ENCODE peak calls at places on chromosomes 12 and 14, in seven cellular contexts. X, Q, Z, F, O, Y and A are unnamed samples.

GRCh38 chr12:12979731-12980259 is 20.3 kb downstream of the HEBP1 start:
- DNase-seq in Q (no peak), F (no peak), O (no peak), Z (no peak), Y (no peak), X (peak), A (peak)

GRCh38 chr12:58314610-58315009 is 373.2 kb downstream of the ATP23 start:
- DNase-seq in Q (no peak), Z (no peak), Y (no peak), F (no peak), X (no peak), O (no peak), A (peak)

GRCh38 chr12:39145175-39145999 is 240.0 kb upstream of the CPNE8 start:
- DNase-seq in O (peak), Q (peak), F (no peak), Y (no peak), Z (no peak), X (no peak), A (peak)

GRCh38 chr12:132806857-132807256 is 21.8 kb downstream of the GOLGA3 start:
- DNase-seq in O (no peak), Z (no peak), F (no peak), X (no peak), Q (no peak), Y (no peak), A (no peak)

GRCh38 chr14:95156765-95157194 is 549 bp downstream of the DICER1 start:
- DNase-seq in Z (no peak), X (peak), O (peak), Y (no peak), F (peak), Q (peak), A (peak)

GRCh38 chr12:47904647-47905312 is at the start of gene VDR:
- DNase-seq in X (peak), O (peak), F (peak), Q (peak), Y (no peak), Z (no peak), A (peak)

GRCh38 chr12:1533602-1534304 is 60.6 kb downstream of the FBXL14 start:
- DNase-seq in O (no peak), X (no peak), Z (peak), Q (no peak), F (peak), Y (no peak), A (no peak)

GRCh38 chr12:2266666-2267623 is 214.2 kb downstream of the CACNA1C start:
- DNase-seq in Y (no peak), Z (no peak), X (no peak), F (no peak), Q (no peak), O (no peak), A (no peak)

GRCh38 chr14:52063107-52063506 is 5.8 kb downstream of the NID2 start:
- DNase-seq in Y (no peak), X (peak), O (no peak), Z (no peak), F (no peak), Q (no peak), A (no peak)

GRCh38 chr14:64515053-64515452 is 10.5 kb downstream of the ZBTB1 start:
- DNase-seq in O (no peak), Q (no peak), Z (no peak), X (no peak), F (no peak), Y (no peak), A (no peak)

GRCh38 chr14:62053188-62053587 is 291.0 kb downstream of the SNAPC1 start:
- DNase-seq in X (no peak), Z (peak), F (no peak), Y (no peak), O (no peak), Q (no peak), A (peak)

GRCh38 chr14:72332871-72333270 is 400.6 kb downstream of the RGS6 start:
- DNase-seq in Y (no peak), O (no peak), X (no peak), F (no peak), Z (no peak), Q (no peak), A (no peak)

GRCh38 chr12:93297032-93297431 is 80.7 kb upstream of the NUDT4 start:
- DNase-seq in Y (no peak), X (no peak), Q (no peak), O (no peak), Z (peak), F (peak), A (no peak)

GRCh38 chr14:95098984-95099599 is 58.2 kb downstream of the DICER1 start:
- DNase-seq in F (no peak), Y (no peak), X (peak), O (no peak), Z (no peak), Q (peak), A (peak)

GRCh38 chr12:53053223-53054111 is 3.6 kb downstream of the TNS2 start:
- DNase-seq in X (peak), Y (no peak), F (no peak), Z (no peak), O (no peak), Q (peak), A (no peak)

GRCh38 chr12:129607293-129607692 is 296.5 kb downstream of the TMEM132D start:
- DNase-seq in Q (no peak), F (no peak), X (no peak), O (no peak), Z (no peak), Y (no peak), A (peak)

GRCh38 chr14:55502746-55503284 is 62.4 kb upstream of the TBPL2 start:
- DNase-seq in Z (no peak), Q (no peak), X (no peak), Y (no peak), F (no peak), O (no peak), A (no peak)

GRCh38 chr14:100860556-100861187 is 34.8 kb downstream of the MEG3 start:
- DNase-seq in F (no peak), O (peak), Q (no peak), Z (no peak), X (no peak), Y (no peak), A (no peak)

GRCh38 chr12:81354327-81354932 is 276.6 kb downstream of the ACSS3 start:
- DNase-seq in X (no peak), Z (no peak), Q (no peak), F (no peak), Y (no peak), O (no peak), A (no peak)

GRCh38 chr12:53061404-53062010 is 11.6 kb downstream of the TNS2 start:
- DNase-seq in Y (no peak), F (no peak), Q (peak), O (no peak), X (peak), Z (no peak), A (no peak)

GRCh38 chr12:106135781-106136180 is 3.0 kb downstream of the NUAK1 start:
- DNase-seq in Y (no peak), Z (no peak), O (no peak), X (no peak), F (no peak), Q (no peak), A (peak)

GRCh38 chr12:44589697-44590096 is 286.4 kb downstream of the NELL2 start:
- DNase-seq in Y (no peak), F (no peak), Q (no peak), Z (no peak), O (no peak), X (no peak), A (no peak)

GRCh38 chr14:91415794-91416743 is 1.6 kb downstream of the CCDC88C start:
- DNase-seq in Y (no peak), X (no peak), Q (peak), O (no peak), Z (peak), F (peak), A (no peak)

GRCh38 chr12:7019043-7019569 is 830 bp upstream of the LPCAT3 start:
- DNase-seq in X (no peak), F (no peak), O (no peak), Y (no peak), Q (no peak), Z (no peak), A (no peak)

GRCh38 chr12:541676-542289 is 82.0 kb downstream of the B4GALNT3 start:
- DNase-seq in Y (no peak), X (no peak), Z (no peak), Q (no peak), F (no peak), O (no peak), A (no peak)

GRCh38 chr12:6335451-6336078 is 6.3 kb downstream of the TNFRSF1A start:
- DNase-seq in X (peak), Q (peak), Z (peak), O (peak), F (peak), Y (peak), A (peak)

GRCh38 chr12:10207136-10207535 is 5.5 kb upstream of the GABARAPL1 start:
- DNase-seq in Z (no peak), O (no peak), F (no peak), Y (no peak), Q (no peak), X (no peak), A (no peak)

GRCh38 chr14:75283162-75283883 is 4.7 kb downstream of the FOS start:
- DNase-seq in Y (no peak), O (no peak), F (no peak), X (no peak), Q (peak), Z (no peak), A (peak)

GRCh38 chr12:46461907-46462605 is 89.5 kb upstream of the SLC38A2 start:
- DNase-seq in O (no peak), Z (no peak), X (no peak), F (no peak), Q (no peak), Y (no peak), A (no peak)
- TF ChIP-seq CTCF in O (no peak), Z (no peak), X (no peak), F (no peak), Q (no peak), Y (no peak), A (no peak)

GRCh38 chr12:112907415-112908157 is 824 bp downstream of the OAS1 start:
- DNase-seq in Q (no peak), Y (no peak), Z (peak), O (no peak), F (peak), X (no peak), A (no peak)

GRCh38 chr12:112905451-112906089 is 1.2 kb upstream of the OAS1 start:
- DNase-seq in Y (no peak), F (no peak), Z (no peak), O (no peak), X (no peak), Q (no peak), A (no peak)

GRCh38 chr12:112908548-112908947 is 1.8 kb downstream of the OAS1 start:
- DNase-seq in X (no peak), F (no peak), Z (no peak), Q (no peak), Y (no peak), O (no peak), A (no peak)

GRCh38 chr12:112904571-112904970 is 2.2 kb upstream of the OAS1 start:
- DNase-seq in F (no peak), O (no peak), Z (no peak), X (no peak), Q (no peak), Y (no peak), A (peak)

GRCh38 chr12:112906712-112907414 is at the start of gene OAS1:
- DNase-seq in O (no peak), Z (peak), Q (peak), F (peak), X (peak), Y (no peak), A (peak)
- H3K4me3 ChIP-seq in O (peak), Z (peak), Q (no peak), F (peak), X (peak), Y (peak), A (peak)

DNA sequence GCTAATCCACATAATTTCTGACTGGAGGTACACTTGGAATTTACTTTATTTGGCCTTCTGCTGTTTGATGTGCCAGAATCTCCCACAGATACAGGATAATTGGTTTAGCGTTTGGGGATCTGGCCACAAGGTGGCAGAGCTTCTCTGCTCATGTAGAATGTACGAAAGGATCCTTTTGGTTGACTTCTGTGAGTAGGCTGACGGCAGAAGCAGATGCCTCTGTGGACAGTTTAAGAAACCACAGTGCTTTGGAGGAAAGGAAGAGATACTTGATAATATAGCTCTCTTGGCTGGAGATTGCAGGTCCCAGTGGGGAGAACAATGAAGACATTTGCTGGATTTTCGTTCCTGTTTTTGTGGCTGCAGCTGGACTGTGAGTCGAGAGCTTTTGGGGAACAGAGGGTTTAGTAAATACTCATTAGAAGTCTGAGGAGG is 75.3 kb upstream of the OR4E1 start:
- DNase-seq in Q (peak), O (no peak), Y (no peak), Z (no peak), X (peak), F (no peak), A (peak)
- TF ChIP-seq CTCF in Q (peak), O (peak), Y (no peak), Z (peak), X (peak), F (peak), A (peak)

GRCh38 chr12:122528582-122528981 is 1.5 kb downstream of the KNTC1 start:
- DNase-seq in Y (no peak), F (no peak), X (no peak), Q (no peak), Z (no peak), O (no peak), A (no peak)
- H3K4me3 ChIP-seq in Y (no peak), F (peak), X (no peak), Q (no peak), Z (peak), O (no peak), A (no peak)

DNA sequence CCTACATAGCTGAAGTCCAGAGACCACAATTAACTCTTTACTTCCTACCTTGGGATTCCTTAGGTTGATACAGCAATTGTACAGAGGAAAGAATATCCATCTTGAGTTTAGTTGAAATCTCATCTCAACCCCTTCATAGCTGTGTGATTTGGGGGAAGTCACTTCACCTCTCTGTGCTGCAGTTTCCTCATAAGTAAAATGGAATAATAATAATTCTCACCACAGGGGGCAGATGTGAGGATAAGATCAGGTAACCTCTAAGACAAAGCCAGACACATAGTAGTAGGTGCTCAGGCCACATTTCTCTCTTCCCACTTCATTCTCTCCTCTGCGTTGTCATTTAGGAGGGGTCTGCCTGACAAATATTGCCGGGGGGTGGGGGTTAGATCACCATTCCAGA is 6.7 kb downstream of the FOXN4 start:
- DNase-seq in X (no peak), Y (no peak), Z (no peak), O (no peak), Q (no peak), F (no peak), A (no peak)
- TF ChIP-seq CTCF in X (no peak), Y (no peak), Z (peak), O (no peak), Q (no peak), F (peak), A (peak)

GRCh38 chr12:91105807-91106206 is 5.5 kb downstream of the LUM start:
- DNase-seq in X (no peak), Y (no peak), Q (no peak), O (no peak), F (no peak), Z (no peak), A (no peak)
- H3K4me3 ChIP-seq in X (no peak), Y (no peak), Q (no peak), O (no peak), F (no peak), Z (no peak), A (peak)